ENCODE peak calls at places on chromosomes 12 and 14, in nine cellular contexts. One of them, this sample, is unnamed.

GRCh38 chr14:84303140-84303539 is 1226.8 kb upstream of the FLRT2 start:
- DNase-seq in transverse colon: no peak
- DNase-seq in sigmoid colon: no peak
- DNase-seq in H54: no peak
- DNase-seq in tibial nerve: no peak
- DNase-seq in uterus: no peak
- DNase-seq in esophagus squamous epithelium: no peak
- DNase-seq in NB4: no peak
- DNase-seq in GM12892: no peak
- DNase-seq in this sample: no peak

GRCh38 chr12:131137836-131138637 is 184.3 kb downstream of the ADGRD1 start:
- DNase-seq in GM12892: no peak
- DNase-seq in tibial nerve: no peak
- DNase-seq in esophagus squamous epithelium: no peak
- DNase-seq in NB4: peak; percentile 95
- DNase-seq in H54: no peak
- DNase-seq in uterus: peak; percentile 73
- DNase-seq in transverse colon: no peak
- DNase-seq in sigmoid colon: peak; percentile 64
- DNase-seq in this sample: no peak

GRCh38 chr14:79698218-79698617 is 513.1 kb downstream of the DIO2 start:
- DNase-seq in transverse colon: no peak
- DNase-seq in esophagus squamous epithelium: no peak
- DNase-seq in GM12892: no peak
- DNase-seq in tibial nerve: no peak
- DNase-seq in uterus: no peak
- DNase-seq in H54: no peak
- DNase-seq in NB4: no peak
- DNase-seq in sigmoid colon: no peak
- DNase-seq in this sample: no peak

GRCh38 chr12:49546481-49546880 is 7.7 kb downstream of the KCNH3 start:
- DNase-seq in transverse colon: no peak
- DNase-seq in tibial nerve: no peak
- DNase-seq in sigmoid colon: no peak
- DNase-seq in NB4: no peak
- DNase-seq in esophagus squamous epithelium: no peak
- DNase-seq in GM12892: no peak
- DNase-seq in uterus: no peak
- DNase-seq in H54: no peak
- DNase-seq in this sample: no peak

GRCh38 chr12:100399095-100399494 is 42.2 kb downstream of the SLC17A8 start:
- DNase-seq in tibial nerve: no peak
- DNase-seq in uterus: no peak
- DNase-seq in transverse colon: no peak
- DNase-seq in H54: no peak
- DNase-seq in NB4: no peak
- DNase-seq in esophagus squamous epithelium: no peak
- DNase-seq in GM12892: no peak
- DNase-seq in sigmoid colon: no peak
- DNase-seq in this sample: no peak

GRCh38 chr12:68868043-68868790 is 60.2 kb downstream of the MDM2 start:
- DNase-seq in uterus: no peak
- DNase-seq in NB4: no peak
- DNase-seq in transverse colon: no peak
- DNase-seq in tibial nerve: no peak
- DNase-seq in esophagus squamous epithelium: no peak
- DNase-seq in sigmoid colon: no peak
- DNase-seq in GM12892: no peak
- DNase-seq in H54: no peak
- DNase-seq in this sample: no peak

GRCh38 chr12:68508536-68509050 is 102.1 kb upstream of the RAP1B start:
- DNase-seq in uterus: no peak
- DNase-seq in tibial nerve: no peak
- DNase-seq in transverse colon: no peak
- DNase-seq in esophagus squamous epithelium: no peak
- DNase-seq in H54: no peak
- DNase-seq in sigmoid colon: no peak
- DNase-seq in NB4: no peak
- DNase-seq in GM12892: no peak
- DNase-seq in this sample: no peak

GRCh38 chr14:97010491-97011160 is 213.4 kb downstream of the VRK1 start:
- DNase-seq in NB4: peak; percentile 11
- DNase-seq in sigmoid colon: no peak
- DNase-seq in transverse colon: no peak
- DNase-seq in tibial nerve: no peak
- DNase-seq in H54: no peak
- DNase-seq in esophagus squamous epithelium: no peak
- DNase-seq in uterus: no peak
- DNase-seq in GM12892: no peak
- DNase-seq in this sample: no peak

GRCh38 chr14:64556526-64556925 is 6.8 kb downstream of the PPP1R36 start:
- DNase-seq in uterus: peak; percentile 31
- DNase-seq in esophagus squamous epithelium: no peak
- DNase-seq in NB4: peak; percentile 92
- DNase-seq in H54: no peak
- DNase-seq in sigmoid colon: no peak
- DNase-seq in tibial nerve: no peak
- DNase-seq in transverse colon: no peak
- DNase-seq in GM12892: no peak
- DNase-seq in this sample: no peak

GRCh38 chr14:100867631-100868315 is 35.7 kb downstream of the RTL1 start:
- DNase-seq in NB4: no peak
- DNase-seq in esophagus squamous epithelium: no peak
- DNase-seq in tibial nerve: no peak
- DNase-seq in uterus: no peak
- DNase-seq in H54: no peak
- DNase-seq in sigmoid colon: peak; percentile 52
- DNase-seq in GM12892: no peak
- DNase-seq in transverse colon: no peak
- DNase-seq in this sample: no peak

GRCh38 chr12:75666980-75667359 is 155.6 kb upstream of the KRR1 start:
- DNase-seq in NB4: no peak
- DNase-seq in tibial nerve: no peak
- DNase-seq in GM12892: no peak
- DNase-seq in esophagus squamous epithelium: no peak
- DNase-seq in sigmoid colon: no peak
- DNase-seq in H54: no peak
- DNase-seq in transverse colon: no peak
- DNase-seq in uterus: no peak
- DNase-seq in this sample: no peak

GRCh38 chr12:6752931-6753771 is at the start of gene MLF2:
- DNase-seq in sigmoid colon: peak; percentile 100
- DNase-seq in uterus: peak; percentile 99
- DNase-seq in esophagus squamous epithelium: peak; percentile 87
- DNase-seq in tibial nerve: peak; percentile 96
- DNase-seq in H54: peak; percentile 92
- DNase-seq in transverse colon: peak; percentile 99
- DNase-seq in GM12892: peak; percentile 98
- DNase-seq in NB4: peak; percentile 98
- DNase-seq in this sample: peak; percentile 99

GRCh38 chr12:6750506-6750905 is 2.4 kb downstream of the MLF2 start:
- DNase-seq in tibial nerve: no peak
- DNase-seq in sigmoid colon: no peak
- DNase-seq in esophagus squamous epithelium: no peak
- DNase-seq in NB4: no peak
- DNase-seq in transverse colon: no peak
- DNase-seq in uterus: no peak
- DNase-seq in H54: no peak
- DNase-seq in GM12892: no peak
- DNase-seq in this sample: no peak

GRCh38 chr12:6752181-6752930 is 585 bp downstream of the MLF2 start:
- DNase-seq in sigmoid colon: peak; percentile 82
- DNase-seq in transverse colon: peak; percentile 50
- DNase-seq in uterus: peak; percentile 65
- DNase-seq in GM12892: no peak
- DNase-seq in H54: no peak
- DNase-seq in tibial nerve: no peak
- DNase-seq in NB4: peak; percentile 60
- DNase-seq in esophagus squamous epithelium: no peak
- DNase-seq in this sample: no peak

GRCh38 chr12:6753772-6754356 is 923 bp upstream of the MLF2 start:
- DNase-seq in transverse colon: no peak
- DNase-seq in uterus: no peak
- DNase-seq in sigmoid colon: no peak
- DNase-seq in NB4: no peak
- DNase-seq in esophagus squamous epithelium: no peak
- DNase-seq in tibial nerve: no peak
- DNase-seq in H54: no peak
- DNase-seq in GM12892: no peak
- DNase-seq in this sample: no peak

DNA sequence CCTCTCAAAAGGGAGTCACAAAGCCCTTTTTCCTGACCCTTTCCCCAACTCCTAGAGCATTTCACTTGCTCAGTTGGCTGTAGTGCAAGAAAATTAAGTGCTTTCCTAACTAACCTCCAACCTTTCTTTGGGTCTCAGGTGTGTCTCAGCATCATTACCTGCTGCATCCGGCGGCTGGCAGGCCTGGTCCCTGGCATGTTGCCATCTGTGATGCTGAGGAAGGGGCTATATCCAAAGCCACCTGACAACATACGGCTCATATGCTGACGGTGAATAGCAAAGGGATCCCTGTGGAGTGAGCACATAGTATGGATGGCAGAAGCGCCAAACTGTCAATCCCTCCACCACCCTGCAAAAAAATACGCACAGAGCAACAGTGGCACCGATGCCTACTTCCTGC is 1.2 kb downstream of the MLF2 start:
- DNase-seq in NB4: no peak
- DNase-seq in tibial nerve: no peak
- DNase-seq in sigmoid colon: no peak
- DNase-seq in GM12892: no peak
- DNase-seq in transverse colon: no peak
- DNase-seq in H54: no peak
- DNase-seq in esophagus squamous epithelium: no peak
- DNase-seq in uterus: no peak
- DNase-seq in this sample: no peak
- TF ChIP-seq POLR2A in NB4: no peak
- TF ChIP-seq POLR2A in tibial nerve: no peak
- TF ChIP-seq POLR2A in sigmoid colon: no peak
- TF ChIP-seq POLR2A in GM12892: no peak
- TF ChIP-seq POLR2A in transverse colon: no peak
- TF ChIP-seq POLR2A in H54: no peak
- TF ChIP-seq POLR2A in esophagus squamous epithelium: no peak
- TF ChIP-seq POLR2A in uterus: no peak
- TF ChIP-seq POLR2A in this sample: no peak

DNA sequence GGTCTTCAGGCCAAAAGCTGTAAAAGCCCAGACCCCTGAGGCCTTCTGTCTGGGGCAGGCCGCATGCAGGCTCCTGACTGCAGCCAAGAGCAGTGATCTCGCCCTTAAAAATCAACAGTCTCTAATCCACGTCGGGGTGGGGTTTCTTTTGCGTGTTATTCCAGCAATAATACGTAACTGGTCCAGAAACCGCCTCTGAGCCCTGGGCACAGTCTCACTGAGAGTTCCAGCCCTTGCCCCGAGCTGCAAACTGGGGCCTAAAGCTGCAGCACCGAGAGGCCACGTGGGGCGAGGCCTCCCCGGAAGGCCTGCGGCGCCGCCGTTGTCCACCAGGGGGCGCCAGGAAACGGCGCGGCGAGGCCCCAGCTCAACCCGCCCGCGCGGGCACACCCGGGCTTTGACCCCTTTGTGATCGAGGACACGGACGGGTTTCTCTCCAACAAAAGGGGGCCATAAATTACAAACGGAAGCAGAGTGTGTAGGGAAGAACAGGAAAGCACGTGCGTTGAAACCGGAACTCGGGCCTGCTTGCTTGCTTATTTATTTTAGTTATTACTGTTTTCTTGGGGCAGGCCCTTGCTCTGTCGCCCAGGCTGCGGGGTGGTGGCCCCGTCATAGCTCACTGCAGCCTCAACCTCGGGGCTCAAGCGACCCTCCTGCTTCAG is 87.2 kb downstream of the NINJ2 start:
- DNase-seq in GM12892: peak; percentile 94
- DNase-seq in sigmoid colon: peak; percentile 87
- DNase-seq in transverse colon: peak; percentile 84
- DNase-seq in esophagus squamous epithelium: no peak
- DNase-seq in NB4: peak; percentile 89
- DNase-seq in H54: peak; percentile 83
- DNase-seq in tibial nerve: peak; percentile 66
- DNase-seq in uterus: peak; percentile 67
- DNase-seq in this sample: no peak
- TF ChIP-seq POLR2A in GM12892: peak; percentile 51
- TF ChIP-seq POLR2A in sigmoid colon: no peak
- TF ChIP-seq POLR2A in transverse colon: no peak
- TF ChIP-seq POLR2A in esophagus squamous epithelium: no peak
- TF ChIP-seq POLR2A in NB4: peak; percentile 35
- TF ChIP-seq POLR2A in H54: no peak
- TF ChIP-seq POLR2A in tibial nerve: no peak
- TF ChIP-seq POLR2A in uterus: no peak
- TF ChIP-seq POLR2A in this sample: no peak

DNA sequence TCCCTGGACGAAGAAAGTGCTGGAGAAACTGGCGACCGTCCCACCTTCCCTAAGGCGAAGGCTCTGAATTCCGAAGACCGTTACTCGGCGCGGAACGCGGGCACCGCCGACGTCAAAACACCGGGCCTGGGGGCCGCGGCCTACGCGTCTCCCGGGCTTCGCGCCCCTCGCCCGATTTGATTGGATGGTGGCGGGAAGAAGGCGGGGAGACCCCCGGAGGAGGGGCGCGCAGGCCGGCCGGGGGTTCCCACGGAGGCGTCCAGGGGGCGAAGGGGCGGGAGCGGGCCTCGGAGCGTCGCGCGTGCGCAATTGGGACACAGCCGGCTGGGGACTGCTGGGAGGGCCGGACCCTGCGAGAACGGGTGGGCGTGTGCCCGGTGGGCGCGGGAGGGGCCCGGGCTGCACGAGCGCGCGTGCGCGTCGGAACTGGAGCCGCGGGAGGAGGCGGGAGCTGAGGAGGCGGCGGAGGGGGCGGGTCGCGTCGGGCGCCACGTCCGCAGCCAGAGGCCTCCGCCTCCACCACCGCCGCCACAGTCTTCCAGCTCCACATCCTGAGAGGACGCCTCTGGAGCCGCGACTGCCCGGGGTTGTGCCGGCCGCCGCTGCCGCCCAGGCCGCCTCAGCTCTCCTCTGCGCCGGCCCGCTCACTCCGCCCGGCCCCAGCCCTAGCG is at the start of gene TMEM263:
- DNase-seq in transverse colon: peak; percentile 93
- DNase-seq in uterus: peak; percentile 95
- DNase-seq in sigmoid colon: peak; percentile 98
- DNase-seq in GM12892: peak; percentile 84
- DNase-seq in NB4: peak; percentile 97
- DNase-seq in tibial nerve: peak; percentile 86
- DNase-seq in H54: peak; percentile 88
- DNase-seq in esophagus squamous epithelium: peak; percentile 28
- DNase-seq in this sample: peak; percentile 97
- TF ChIP-seq POLR2A in transverse colon: peak; percentile 79
- TF ChIP-seq POLR2A in uterus: peak; percentile 88
- TF ChIP-seq POLR2A in sigmoid colon: no peak
- TF ChIP-seq POLR2A in GM12892: peak; percentile 83
- TF ChIP-seq POLR2A in NB4: no peak
- TF ChIP-seq POLR2A in tibial nerve: peak; percentile 95
- TF ChIP-seq POLR2A in H54: peak; percentile 89
- TF ChIP-seq POLR2A in esophagus squamous epithelium: peak; percentile 49
- TF ChIP-seq POLR2A in this sample: peak; percentile 82

GRCh38 chr14:77000340-77001235 is 27.9 kb downstream of the IRF2BPL start:
- DNase-seq in uterus: no peak
- DNase-seq in tibial nerve: no peak
- DNase-seq in H54: no peak
- DNase-seq in GM12892: no peak
- DNase-seq in NB4: no peak
- DNase-seq in transverse colon: no peak
- DNase-seq in sigmoid colon: peak; percentile 86
- DNase-seq in esophagus squamous epithelium: no peak
- DNase-seq in this sample: no peak
- TF ChIP-seq POLR2A in uterus: no peak
- TF ChIP-seq POLR2A in tibial nerve: no peak
- TF ChIP-seq POLR2A in H54: no peak
- TF ChIP-seq POLR2A in GM12892: no peak
- TF ChIP-seq POLR2A in NB4: no peak
- TF ChIP-seq POLR2A in transverse colon: no peak
- TF ChIP-seq POLR2A in sigmoid colon: no peak
- TF ChIP-seq POLR2A in esophagus squamous epithelium: no peak
- TF ChIP-seq POLR2A in this sample: no peak

GRCh38 chr14:75450381-75451276 is 22.8 kb downstream of the JDP2 start:
- DNase-seq in NB4: no peak
- DNase-seq in tibial nerve: no peak
- DNase-seq in uterus: peak; percentile 68
- DNase-seq in H54: no peak
- DNase-seq in esophagus squamous epithelium: no peak
- DNase-seq in GM12892: no peak
- DNase-seq in sigmoid colon: peak; percentile 84
- DNase-seq in transverse colon: peak; percentile 78
- DNase-seq in this sample: no peak
- TF ChIP-seq POLR2A in NB4: no peak
- TF ChIP-seq POLR2A in tibial nerve: no peak
- TF ChIP-seq POLR2A in uterus: no peak
- TF ChIP-seq POLR2A in H54: no peak
- TF ChIP-seq POLR2A in esophagus squamous epithelium: no peak
- TF ChIP-seq POLR2A in GM12892: no peak
- TF ChIP-seq POLR2A in sigmoid colon: no peak
- TF ChIP-seq POLR2A in transverse colon: peak; percentile 27
- TF ChIP-seq POLR2A in this sample: no peak